ENCODE peak calls at places on chromosomes 1 and 21, in five cellular contexts. P, R, M, D and U are unnamed samples.

GRCh38 chr1:42198251-42198650 is 33.7 kb upstream of the GUCA2A start:
- DNase-seq in D (no peak), P (no peak), R (no peak), M (no peak), U (no peak)

GRCh38 chr1:183711165-183711678 is 58.1 kb upstream of the APOBEC4 start:
- DNase-seq in M (no peak), D (no peak), R (no peak), P (no peak), U (no peak)

GRCh38 chr1:26811708-26812107 is 14.8 kb upstream of the ZDHHC18 start:
- DNase-seq in D (no peak), P (no peak), M (no peak), R (peak), U (no peak)

GRCh38 chr1:109821221-109821669 is 57.5 kb upstream of the EPS8L3 start:
- DNase-seq in D (no peak), P (no peak), R (peak), M (peak), U (peak)

GRCh38 chr21:34761758-34762330 is 93.0 kb downstream of the CLIC6 start:
- DNase-seq in R (peak), P (no peak), D (no peak), M (no peak), U (no peak)

GRCh38 chr1:7519181-7519860 is 251.8 kb upstream of the VAMP3 start:
- DNase-seq in P (no peak), D (no peak), M (no peak), R (no peak), U (no peak)

GRCh38 chr21:38712076-38712475 is 93.7 kb upstream of the ETS2 start:
- DNase-seq in D (peak), M (peak), R (peak), P (peak), U (no peak)

GRCh38 chr1:20428841-20429240 is 57.2 kb downstream of the CAMK2N1 start:
- DNase-seq in M (no peak), R (no peak), D (no peak), P (no peak), U (peak)

GRCh38 chr1:201791775-201792166 is 37.2 kb upstream of the IPO9 start:
- DNase-seq in D (no peak), R (peak), M (peak), P (no peak), U (no peak)

GRCh38 chr21:37803076-37803475 is 113.2 kb downstream of the KCNJ6 start:
- DNase-seq in P (no peak), D (no peak), R (no peak), M (no peak), U (no peak)

GRCh38 chr1:232627171-232627570 is 2.8 kb downstream of the SIPA1L2 start:
- DNase-seq in P (no peak), R (peak), M (no peak), D (no peak), U (no peak)

GRCh38 chr1:55869050-55869449 is 653.9 kb upstream of the USP24 start:
- DNase-seq in M (peak), R (no peak), D (no peak), P (no peak), U (peak)

GRCh38 chr1:55867444-55867843 is 652.3 kb upstream of the USP24 start:
- DNase-seq in R (no peak), D (no peak), M (no peak), P (no peak), U (no peak)

GRCh38 chr1:55870076-55870475 is 654.9 kb upstream of the USP24 start:
- DNase-seq in P (no peak), R (no peak), M (no peak), D (no peak), U (no peak)

GRCh38 chr1:55868026-55868425 is 652.9 kb upstream of the USP24 start:
- DNase-seq in P (peak), M (no peak), D (no peak), R (no peak), U (no peak)
- TF ChIP-seq CTCF in P (peak), M (no peak), D (peak), R (peak), U (no peak)

GRCh38 chr1:43388021-43388575 is 1.5 kb downstream of the MED8 start:
- DNase-seq in M (no peak), R (peak), D (no peak), P (no peak), U (no peak)
- H3K4me3 ChIP-seq in M (peak), R (no peak), D (peak), P (peak), U (peak)

DNA sequence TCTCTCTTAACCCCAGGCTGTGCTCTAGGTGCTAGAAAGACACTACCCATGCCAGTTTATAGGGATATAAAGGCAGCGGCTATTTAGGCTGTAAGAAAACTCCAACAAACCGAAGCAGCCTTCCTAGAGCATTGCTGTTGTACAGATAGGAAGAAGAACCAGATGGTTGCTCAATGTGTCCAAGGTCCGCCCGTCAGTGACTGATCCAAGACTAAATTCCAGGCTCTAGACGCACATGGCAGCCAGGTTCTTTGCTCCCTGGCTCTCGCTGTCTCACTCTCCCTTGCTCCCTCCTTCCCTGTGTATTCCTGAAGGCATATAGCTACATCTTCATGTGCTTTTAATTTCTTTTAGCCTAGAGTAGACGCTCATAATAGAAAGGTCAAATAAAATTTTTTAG is 303.4 kb downstream of the KIF26B start:
- DNase-seq in M (no peak), R (no peak), D (no peak), P (no peak), U (no peak)
- TF ChIP-seq CTCF in M (no peak), R (no peak), D (no peak), P (no peak), U (no peak)

DNA sequence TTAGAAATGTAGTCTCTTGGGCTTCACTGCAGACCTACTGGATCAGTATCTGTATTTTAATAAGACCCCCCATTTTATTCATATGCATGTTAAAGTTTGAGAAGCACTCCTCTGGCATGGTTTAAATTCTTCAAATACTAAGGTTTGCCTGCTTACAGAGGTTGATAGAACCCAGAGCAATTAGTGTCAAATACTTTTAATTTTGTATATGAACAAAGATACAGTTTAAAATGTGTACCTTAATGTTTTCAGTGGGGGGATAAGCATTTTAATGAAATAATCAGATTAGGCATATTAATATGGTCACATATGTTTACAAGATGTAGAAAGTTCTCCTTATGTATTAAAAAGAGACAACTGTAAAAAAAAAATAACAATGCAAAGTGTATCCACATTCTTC is 40.4 kb upstream of the EPS15 start:
- DNase-seq in M (no peak), P (no peak), R (no peak), D (no peak), U (no peak)
- H3K4me3 ChIP-seq in M (no peak), P (no peak), R (no peak), D (no peak), U (no peak)